ENCODE peak calls at places on chromosome 13, in four cellular contexts. P, V, E and I are unnamed samples.

GRCh38 chr13:32164622-32165268 is 133.2 kb downstream of the FRY start:
- DNase-seq in P (peak), V (peak), E (peak), I (peak)

GRCh38 chr13:26424181-26424580 is 133.3 kb upstream of the WASF3 start:
- DNase-seq in P (no peak), V (no peak), E (no peak), I (no peak)

GRCh38 chr13:102367836-102368235 is 34.0 kb downstream of the FGF14 start:
- DNase-seq in P (no peak), V (no peak), E (no peak), I (no peak)

GRCh38 chr13:111184685-111185401 is 69.7 kb downstream of the ARHGEF7 start:
- DNase-seq in P (no peak), V (no peak), E (no peak), I (no peak)

GRCh38 chr13:29924482-29924884 is 74.1 kb upstream of the UBL3 start:
- DNase-seq in P (no peak), V (peak), E (no peak), I (peak)

GRCh38 chr13:28044608-28045007 is 55.8 kb downstream of the FLT3 start:
- DNase-seq in P (no peak), V (peak), E (no peak), I (no peak)

GRCh38 chr13:71775946-71776345 is 91.1 kb downstream of the DACH1 start:
- DNase-seq in P (no peak), V (no peak), E (no peak), I (no peak)

GRCh38 chr13:59111711-59112110 is 1052.0 kb downstream of the DIAPH3 start:
- DNase-seq in P (no peak), V (peak), E (no peak), I (no peak)

GRCh38 chr13:69324109-69324886 is 783.3 kb upstream of the ATXN8OS start:
- DNase-seq in P (no peak), V (no peak), E (no peak), I (no peak)

GRCh38 chr13:48411281-48412099 is 1.4 kb downstream of the LPAR6 start:
- DNase-seq in P (no peak), V (peak), E (no peak), I (peak)

GRCh38 chr13:80339841-80340642 is 884 bp downstream of the SPRY2 start:
- DNase-seq in P (no peak), V (peak), E (peak), I (peak)

GRCh38 chr13:28117689-28118377 is 17.5 kb upstream of the FLT3 start:
- DNase-seq in P (peak), V (no peak), E (no peak), I (peak)

GRCh38 chr13:35349673-35350278 is 126.7 kb downstream of the MAB21L1 start:
- DNase-seq in P (no peak), V (no peak), E (no peak), I (peak)

GRCh38 chr13:44373601-44374347 is at the start of gene SERP2:
- DNase-seq in P (peak), V (no peak), E (peak), I (peak)

GRCh38 chr13:113749507-113749906 is 9.5 kb upstream of the TMEM255B start:
- DNase-seq in P (no peak), V (no peak), E (no peak), I (no peak)

GRCh38 chr13:110813646-110814624 is 100.4 kb downstream of the ING1 start:
- DNase-seq in P (no peak), V (no peak), E (peak), I (no peak)

GRCh38 chr13:95620498-95621140 is 23.9 kb downstream of the DZIP1 start:
- DNase-seq in P (no peak), V (no peak), E (peak), I (no peak)

GRCh38 chr13:28299941-28300340 is 161.6 kb downstream of the PAN3 start:
- DNase-seq in P (no peak), V (no peak), E (no peak), I (no peak)

GRCh38 chr13:100108913-100109507 is 20.1 kb downstream of the PCCA start:
- DNase-seq in P (no peak), V (peak), E (no peak), I (no peak)

GRCh38 chr13:110391273-110391672 is 84.2 kb downstream of the COL4A2 start:
- DNase-seq in P (no peak), V (peak), E (no peak), I (no peak)

GRCh38 chr13:110276553-110276950 is 30.4 kb downstream of the COL4A1 start:
- DNase-seq in P (no peak), V (no peak), E (no peak), I (no peak)

GRCh38 chr13:33751151-33751550 is 66.8 kb upstream of the RFC3 start:
- DNase-seq in P (no peak), V (peak), E (no peak), I (no peak)

GRCh38 chr13:107211073-107211472 is 643.1 kb upstream of the ARGLU1 start:
- DNase-seq in P (peak), V (peak), E (peak), I (peak)

GRCh38 chr13:97001641-97002040 is 7.4 kb upstream of the OXGR1 start:
- DNase-seq in P (no peak), V (no peak), E (no peak), I (no peak)

GRCh38 chr13:46179576-46180368 is 2.2 kb downstream of the LCP1 start:
- DNase-seq in P (no peak), V (no peak), E (no peak), I (no peak)

GRCh38 chr13:29065142-29065541 is 245.0 kb downstream of the MTUS2 start:
- DNase-seq in P (no peak), V (no peak), E (no peak), I (no peak)

GRCh38 chr13:30713133-30713532 is 22.2 kb upstream of the ALOX5AP start:
- DNase-seq in P (no peak), V (no peak), E (no peak), I (no peak)

GRCh38 chr13:42396501-42396900 is 124.5 kb downstream of the AKAP11 start:
- DNase-seq in P (no peak), V (no peak), E (no peak), I (no peak)

GRCh38 chr13:52925221-52925620 is 76.8 kb upstream of the PCDH8 start:
- DNase-seq in P (no peak), V (no peak), E (no peak), I (no peak)

GRCh38 chr13:101512650-101513049 is 60.2 kb downstream of the ITGBL1 start:
- DNase-seq in P (no peak), V (no peak), E (no peak), I (no peak)

GRCh38 chr13:25899952-25900351 is 151.9 kb downstream of the SHISA2 start:
- DNase-seq in P (no peak), V (no peak), E (no peak), I (no peak)

GRCh38 chr13:101552797-101553196 is 100.3 kb downstream of the ITGBL1 start:
- DNase-seq in P (no peak), V (peak), E (no peak), I (peak)

GRCh38 chr13:99908129-99908805 is 63.3 kb downstream of the ZIC5 start:
- DNase-seq in P (no peak), V (no peak), E (no peak), I (peak)

GRCh38 chr13:59957438-59957837 is 206.3 kb downstream of the DIAPH3 start:
- DNase-seq in P (no peak), V (no peak), E (no peak), I (no peak)

GRCh38 chr13:111388851-111389500 is 68.5 kb downstream of the TEX29 start:
- DNase-seq in P (no peak), V (no peak), E (no peak), I (no peak)

GRCh38 chr13:52454459-52454824 is 836 bp upstream of the CKAP2 start:
- DNase-seq in P (peak), V (peak), E (no peak), I (peak)

GRCh38 chr13:44921931-44922758 is 67.1 kb downstream of the NUFIP1 start:
- DNase-seq in P (no peak), V (peak), E (no peak), I (no peak)

GRCh38 chr13:79777504-79777903 is 296.5 kb downstream of the NDFIP2 start:
- DNase-seq in P (no peak), V (no peak), E (no peak), I (no peak)

GRCh38 chr13:73908809-73909208 is 225.4 kb downstream of the KLF12 start:
- DNase-seq in P (no peak), V (no peak), E (no peak), I (no peak)
- H2BK120ac ChIP-seq in P (no peak), V (no peak), E (no peak), I (no peak)

GRCh38 chr13:40026174-40026585 is 370.7 kb downstream of the COG6 start:
- DNase-seq in P (no peak), V (peak), E (no peak), I (no peak)
- H3K9ac ChIP-seq in P (no peak), V (no peak), E (no peak), I (no peak)

DNA sequence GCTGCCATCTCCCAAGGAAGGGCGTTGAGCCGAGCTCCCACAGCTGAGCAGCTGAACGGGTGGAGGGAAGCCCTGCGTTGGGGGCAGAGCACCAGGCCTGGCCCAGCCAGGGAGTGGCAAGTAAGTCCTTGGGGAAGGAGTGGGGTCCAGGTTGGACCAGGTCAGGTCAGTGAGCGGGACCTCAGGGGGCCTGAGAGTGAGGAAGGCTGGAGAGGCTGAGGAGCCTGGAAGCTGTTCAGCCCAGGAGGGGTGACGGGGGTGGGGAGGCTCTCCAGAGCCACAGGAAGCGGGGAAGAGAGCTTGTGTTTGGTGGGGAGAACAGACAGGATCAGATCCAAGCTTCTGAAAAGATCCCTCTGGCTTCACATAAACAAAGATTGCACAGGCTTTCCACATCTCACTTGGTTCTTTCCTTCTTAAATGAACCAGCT is 55.4 kb upstream of the ATP12A start:
- DNase-seq in P (no peak), V (no peak), E (no peak), I (no peak)
- H4K5ac ChIP-seq in P (no peak), V (no peak), E (no peak), I (no peak)

GRCh38 chr13:73832203-73832602 is 302.0 kb downstream of the KLF12 start:
- DNase-seq in P (no peak), V (no peak), E (no peak), I (no peak)
- H2BK120ac ChIP-seq in P (no peak), V (no peak), E (no peak), I (no peak)

DNA sequence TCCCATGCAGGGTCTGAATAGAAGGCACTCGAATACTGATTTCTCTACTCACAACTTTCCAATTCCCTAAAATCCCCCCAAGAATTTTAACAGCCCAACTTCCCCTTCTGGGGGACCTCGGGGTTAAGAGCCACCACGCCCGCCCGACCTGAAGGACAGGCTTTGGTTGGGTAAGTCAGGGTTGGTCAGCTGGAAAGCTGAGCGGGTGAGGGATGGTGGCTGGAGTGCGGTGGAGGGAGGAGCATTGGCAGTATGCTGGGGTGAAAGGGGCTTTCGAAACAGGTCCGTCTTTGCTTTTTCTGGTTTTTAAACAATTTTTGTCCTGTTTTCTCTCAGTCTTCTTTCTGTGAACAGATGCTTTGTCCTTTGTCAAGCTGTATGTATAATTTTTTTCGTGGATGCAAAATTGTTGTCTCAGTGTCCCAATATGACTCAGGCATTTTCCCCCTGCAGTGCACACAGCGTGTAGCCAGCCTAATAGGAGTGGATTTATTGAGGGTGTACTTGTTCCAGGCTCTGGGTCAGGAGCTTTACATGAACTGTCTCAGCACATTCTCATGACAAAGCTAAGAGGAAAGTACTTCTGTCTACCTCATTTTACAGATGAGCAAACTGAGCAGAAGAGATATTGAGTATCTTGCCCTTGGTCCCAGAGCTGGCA is 50.9 kb downstream of the STK24 start:
- DNase-seq in P (no peak), V (no peak), E (no peak), I (no peak)
- H3K9ac ChIP-seq in P (no peak), V (no peak), E (no peak), I (no peak)

GRCh38 chr13:105579821-105580707 is 955.4 kb downstream of the EFNB2 start:
- DNase-seq in P (no peak), V (no peak), E (no peak), I (no peak)
- H4K5ac ChIP-seq in P (no peak), V (no peak), E (no peak), I (no peak)

GRCh38 chr13:62482351-62482750 is 1066.7 kb upstream of the PCDH20 start:
- DNase-seq in P (no peak), V (no peak), E (no peak), I (no peak)
- H2BK120ac ChIP-seq in P (no peak), V (no peak), E (no peak), I (no peak)

DNA sequence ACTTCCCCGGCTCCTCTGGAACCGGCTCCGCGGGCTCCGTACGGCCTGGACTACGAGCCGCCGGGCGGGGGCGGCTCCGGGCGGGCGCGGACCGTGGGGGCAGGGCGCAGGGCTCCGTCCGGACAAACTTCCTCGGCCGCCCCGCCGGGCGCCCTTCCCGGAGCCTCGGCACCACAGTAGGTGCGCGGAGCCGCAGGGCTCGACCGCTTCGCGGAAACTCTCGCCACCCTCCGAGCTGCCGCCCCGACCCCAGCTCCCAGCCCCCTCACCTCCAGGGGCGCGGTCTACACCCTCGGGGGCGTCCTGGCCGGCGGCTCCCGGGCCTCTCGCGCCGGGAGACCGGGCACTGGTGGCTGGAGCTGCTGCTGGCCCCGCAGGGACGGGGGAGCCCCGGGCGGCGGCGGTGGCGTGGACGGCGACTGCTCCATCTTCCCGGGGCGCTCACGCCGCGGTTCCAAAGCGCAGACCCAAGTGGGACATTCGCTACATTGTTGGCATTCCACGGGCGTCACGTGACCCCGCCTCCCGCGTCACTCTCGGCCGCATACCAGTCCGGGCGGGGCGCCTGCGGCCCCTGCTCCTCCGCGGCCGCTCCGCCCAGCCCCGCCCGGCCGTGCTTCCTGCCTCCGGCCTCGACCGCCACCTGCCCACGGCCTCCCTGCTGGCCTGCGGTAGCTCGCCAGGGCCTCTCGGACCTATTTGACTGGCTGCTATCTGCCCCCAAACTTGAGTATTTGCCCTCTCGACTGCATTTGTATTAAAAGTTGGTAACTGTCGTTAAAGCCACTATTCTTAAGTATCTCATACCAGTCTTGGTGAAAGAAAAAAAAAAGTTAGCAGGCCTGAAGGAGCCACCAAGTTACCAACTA is at the start of gene LATS2:
- DNase-seq in P (peak), V (peak), E (peak), I (peak)
- H3K9ac ChIP-seq in P (peak), V (peak), E (peak), I (peak)

DNA sequence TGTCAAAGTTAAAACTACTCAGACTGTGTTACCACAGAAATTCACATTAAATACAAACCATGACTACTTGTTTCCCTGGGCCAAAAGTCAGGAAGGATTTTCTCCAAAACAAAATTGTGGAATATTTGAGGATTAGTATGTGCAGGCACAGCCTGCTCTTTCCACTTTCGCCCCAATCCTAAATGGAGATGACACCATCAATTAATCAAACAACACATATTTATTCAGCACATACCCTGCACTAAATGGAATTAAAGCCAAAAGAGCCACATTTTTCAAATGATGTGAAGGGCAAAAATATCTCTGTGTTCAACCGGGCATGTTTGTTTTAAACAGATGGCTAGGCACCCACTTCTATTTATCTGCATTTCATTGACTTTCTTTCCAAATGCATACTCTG is 523.1 kb downstream of the DCT start:
- DNase-seq in P (no peak), V (no peak), E (no peak), I (no peak)
- H4K5ac ChIP-seq in P (no peak), V (no peak), E (no peak), I (no peak)